ENCODE peak calls at places on chromosomes 5 and 9, in nine cellular contexts. A, F, Y, H, Q, R, O, Z and C are unnamed samples.

GRCh38 chr5:166772770-166773169 is 1518.7 kb upstream of the WWC1 start:
- DNase-seq in A (no peak), F (no peak), Y (no peak), H (no peak), Q (peak; percentile 73), R (no peak), O (no peak), Z (peak; percentile 84), C (peak; percentile 61)

GRCh38 chr5:6408627-6409446 is 30.5 kb upstream of the MED10 start:
- DNase-seq in A (no peak), F (no peak), Y (no peak), H (no peak), Q (no peak), R (no peak), O (peak; percentile 1), Z (no peak), C (no peak)

GRCh38 chr5:44729536-44729935 is 79.2 kb upstream of the MRPS30 start:
- DNase-seq in A (no peak), F (no peak), Y (no peak), H (no peak), Q (no peak), R (no peak), O (no peak), Z (no peak), C (no peak)

GRCh38 chr5:151110992-151111391 is 30.2 kb upstream of the TNIP1 start:
- DNase-seq in A (no peak), F (no peak), Y (no peak), H (no peak), Q (no peak), R (no peak), O (no peak), Z (no peak), C (no peak)

GRCh38 chr9:127178646-127179632 is 56.5 kb upstream of the ANGPTL2 start:
- DNase-seq in A (no peak), F (no peak), Y (no peak), H (peak; percentile 9), Q (no peak), R (no peak), O (no peak), Z (peak; percentile 28), C (no peak)

GRCh38 chr9:12955510-12956163 is 180.8 kb downstream of the LURAP1L start:
- DNase-seq in A (no peak), F (no peak), Y (no peak), H (no peak), Q (no peak), R (peak; percentile 83), O (no peak), Z (no peak), C (no peak)

GRCh38 chr5:72067682-72068470 is 39.4 kb upstream of the MAP1B start:
- DNase-seq in A (peak; percentile 70), F (no peak), Y (no peak), H (no peak), Q (peak; percentile 88), R (no peak), O (peak; percentile 85), Z (peak; percentile 53), C (peak; percentile 71)

GRCh38 chr5:86909896-86910295 is 292.2 kb downstream of the COX7C start:
- DNase-seq in A (no peak), F (no peak), Y (no peak), H (peak; percentile 8), Q (peak; percentile 77), R (no peak), O (peak; percentile 78), Z (peak; percentile 45), C (peak; percentile 82)